ENCODE peak calls at places on chromosome 12, in six cellular contexts. P is Peyer's patch, E is H1, A is H9, X is right cardiac atrium, G is A549. L is an unnamed sample. For H3K4me1 and H3K9me3, the result is how much of the 10 kb centered on the place peaks cover.

GRCh38 chr12:93518725-93519124 is 51.4 kb downstream of the MRPL42 start:
- DNase-seq in E (no peak), A (no peak), P (no peak), X (no peak), G (no peak), L (no peak)

GRCh38 chr12:51005671-51006070 is 20.5 kb downstream of the SLC11A2 start:
- DNase-seq in X (no peak), E (no peak), G (no peak), A (peak), P (no peak), L (no peak)

GRCh38 chr12:94171595-94171930 is 23.2 kb downstream of the PLXNC1 start:
- DNase-seq in X (no peak), P (no peak), A (no peak), E (no peak), G (no peak), L (no peak)

GRCh38 chr12:69096669-69097364 is 142.6 kb upstream of the CPSF6 start:
- DNase-seq in X (no peak), E (no peak), P (no peak), A (no peak), G (no peak), L (no peak)

GRCh38 chr12:121128908-121129704 is 3.6 kb upstream of the P2RX7 start:
- DNase-seq in X (peak), G (peak), E (peak), A (peak), P (peak), L (peak)

GRCh38 chr12:68613209-68613904 is 2.7 kb downstream of the RAP1B start:
- DNase-seq in X (no peak), E (no peak), G (no peak), P (peak), A (no peak), L (peak)

GRCh38 chr12:38540156-38540555 is 223.6 kb downstream of the ALG10B start:
- DNase-seq in A (no peak), P (no peak), E (no peak), G (no peak), X (no peak), L (no peak)

GRCh38 chr12:54926246-54926645 is 58.3 kb downstream of the TESPA1 start:
- DNase-seq in P (no peak), E (no peak), A (peak), X (no peak), G (no peak), L (no peak)

GRCh38 chr12:45273717-45274271 is 57.9 kb downstream of the ANO6 start:
- DNase-seq in G (peak), A (no peak), E (no peak), X (peak), P (no peak), L (no peak)

GRCh38 chr12:119661882-119662281 is 6.1 kb upstream of the PRKAB1 start:
- DNase-seq in X (no peak), E (no peak), P (no peak), A (no peak), G (no peak), L (no peak)

GRCh38 chr12:132374821-132375445 is 45.5 kb upstream of the GALNT9 start:
- DNase-seq in G (no peak), E (no peak), X (peak), A (no peak), P (no peak), L (no peak)

GRCh38 chr12:63980211-63980610 is 135.7 kb downstream of the SRGAP1 start:
- DNase-seq in E (no peak), X (no peak), A (no peak), P (no peak), G (no peak), L (no peak)

GRCh38 chr12:27549231-27549800 is 25.3 kb downstream of the PPFIBP1 start:
- DNase-seq in P (no peak), X (no peak), E (no peak), A (no peak), G (peak), L (no peak)

GRCh38 chr12:64946132-64946829 is 121.8 kb downstream of the TBC1D30 start:
- DNase-seq in A (no peak), P (no peak), E (no peak), G (no peak), X (peak), L (no peak)

GRCh38 chr12:55728185-55728931 is 451 bp downstream of the CD63 start:
- DNase-seq in E (no peak), A (no peak), G (peak), P (peak), X (peak), L (no peak)

GRCh38 chr12:91144053-91144452 is 32.8 kb upstream of the LUM start:
- DNase-seq in A (no peak), P (no peak), X (no peak), G (no peak), E (no peak), L (no peak)

GRCh38 chr12:56874821-56875220 is 59.4 kb downstream of the SDR9C7 start:
- DNase-seq in A (no peak), X (no peak), G (no peak), P (no peak), E (no peak), L (no peak)

GRCh38 chr12:84637926-84638325 is 274.7 kb downstream of the SLC6A15 start:
- DNase-seq in G (no peak), A (no peak), E (no peak), X (no peak), P (no peak), L (no peak)

GRCh38 chr12:8692573-8692972 is 5.2 kb upstream of the RIMKLB start:
- DNase-seq in X (peak), E (peak), A (peak), P (no peak), G (no peak), L (no peak)

GRCh38 chr12:122318607-122319311 is 52.5 kb upstream of the VPS33A start:
- DNase-seq in X (no peak), G (no peak), P (no peak), A (no peak), E (no peak), L (no peak)

GRCh38 chr12:49489720-49490119 is 49.1 kb upstream of the KCNH3 start:
- DNase-seq in A (no peak), G (no peak), E (no peak), P (no peak), X (no peak), L (no peak)

GRCh38 chr12:102052192-102053061 is 9.4 kb downstream of the WASHC3 start:
- DNase-seq in P (no peak), E (no peak), A (peak), X (peak), G (no peak), L (no peak)

GRCh38 chr12:89379100-89379838 is 27.0 kb upstream of the DUSP6 start:
- DNase-seq in A (no peak), X (no peak), G (no peak), E (no peak), P (no peak), L (no peak)

GRCh38 chr12:48817957-48818830 is at the start of gene CACNB3:
- DNase-seq in G (peak), X (peak), E (peak), A (peak), P (peak), L (peak)

GRCh38 chr12:64147011-64147671 is 75.0 kb downstream of the KICS2 start:
- DNase-seq in X (no peak), P (no peak), E (no peak), A (no peak), G (no peak), L (peak)

GRCh38 chr12:124545508-124546418 is 21.6 kb downstream of the NCOR2 start:
- DNase-seq in P (peak), X (peak), E (no peak), A (no peak), G (no peak), L (peak)

GRCh38 chr12:8698132-8698829 is 490 bp downstream of the RIMKLB start:
- DNase-seq in P (peak), A (peak), G (peak), X (peak), E (peak), L (peak)

GRCh38 chr12:128820253-128820652 is 3.5 kb downstream of the SLC15A4 start:
- DNase-seq in X (no peak), P (no peak), G (no peak), A (no peak), E (no peak), L (no peak)
- H3K4me1 ChIP-seq in X (under half), P (under half), G (under half), A (under half), E (under half), L (under half)

GRCh38 chr12:95574799-95575452 is 23.6 kb upstream of the USP44 start:
- DNase-seq in P (no peak), X (no peak), E (no peak), G (peak), A (no peak), L (no peak)
- H3K9me3 ChIP-seq in P (under half), X (under half), E (under half), G (under half), A (under half), L (under half)

DNA sequence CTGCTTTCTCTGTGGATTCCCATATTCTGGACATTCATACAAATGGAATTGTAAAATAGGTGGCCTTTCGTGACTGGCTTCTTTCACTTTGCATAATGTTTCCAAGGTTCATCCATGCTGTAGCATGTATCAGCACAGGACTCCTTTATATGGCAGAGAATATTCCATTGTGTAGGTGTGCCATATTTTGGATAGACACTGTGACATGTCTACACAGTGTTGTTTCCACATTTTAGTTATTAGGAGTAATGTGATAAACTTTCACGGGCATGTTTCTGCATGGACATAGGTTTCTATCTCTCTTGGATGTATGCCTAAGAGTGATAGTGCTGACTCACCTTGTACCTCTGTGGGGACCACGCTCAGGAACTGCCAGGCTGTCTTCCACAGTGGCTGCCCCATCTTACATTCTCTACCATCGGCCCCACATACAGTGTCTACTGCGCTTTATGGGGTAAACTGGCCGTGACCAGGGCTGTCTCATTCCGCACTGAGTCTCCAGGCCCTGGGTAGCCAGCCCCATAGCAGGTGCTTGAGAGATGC is 7.1 kb upstream of the KRT84 start:
- DNase-seq in A (no peak), X (no peak), E (no peak), P (no peak), G (no peak), L (no peak)
- H3K4me1 ChIP-seq in A (under half), X (under half), E (under half), P (under half), G (under half), L (under half)

GRCh38 chr12:128385736-128386135 is 118.8 kb downstream of the TMEM132C start:
- DNase-seq in X (no peak), P (no peak), E (no peak), G (no peak), A (no peak), L (no peak)

GRCh38 chr12:128382946-128383739 is 116.2 kb downstream of the TMEM132C start:
- DNase-seq in P (no peak), G (no peak), X (no peak), A (no peak), E (peak), L (no peak)

GRCh38 chr12:128381961-128382360 is 115.0 kb downstream of the TMEM132C start:
- DNase-seq in X (no peak), G (no peak), P (no peak), A (no peak), E (no peak), L (no peak)

GRCh38 chr12:128388461-128388921 is 121.5 kb downstream of the TMEM132C start:
- DNase-seq in G (no peak), P (no peak), E (no peak), A (no peak), X (peak), L (no peak)

GRCh38 chr12:128387811-128388422 is 120.9 kb downstream of the TMEM132C start:
- DNase-seq in X (peak), A (peak), G (peak), P (peak), E (peak), L (no peak)
- H3K9me3 ChIP-seq in X (under half), A (under half), G (under half), P (under half), E (under half), L (under half)

GRCh38 chr12:32494676-32495075 is 95.3 kb downstream of the FGD4 start:
- DNase-seq in E (no peak), G (no peak), X (no peak), A (no peak), P (no peak), L (peak)

GRCh38 chr12:32490801-32491200 is 91.4 kb downstream of the FGD4 start:
- DNase-seq in E (no peak), X (no peak), A (no peak), P (no peak), G (no peak), L (no peak)

GRCh38 chr12:32489070-32489469 is 89.7 kb downstream of the FGD4 start:
- DNase-seq in E (no peak), G (no peak), A (no peak), P (no peak), X (no peak), L (no peak)

GRCh38 chr12:32496946-32497345 is 97.6 kb downstream of the FGD4 start:
- DNase-seq in P (no peak), A (no peak), X (no peak), G (no peak), E (no peak), L (no peak)

GRCh38 chr12:32493282-32493681 is 93.9 kb downstream of the FGD4 start:
- DNase-seq in X (no peak), G (no peak), P (no peak), A (no peak), E (no peak), L (no peak)
- H3K4me1 ChIP-seq in X (under half), G (under half), P (under half), A (under half), E (under half), L (under half)

DNA sequence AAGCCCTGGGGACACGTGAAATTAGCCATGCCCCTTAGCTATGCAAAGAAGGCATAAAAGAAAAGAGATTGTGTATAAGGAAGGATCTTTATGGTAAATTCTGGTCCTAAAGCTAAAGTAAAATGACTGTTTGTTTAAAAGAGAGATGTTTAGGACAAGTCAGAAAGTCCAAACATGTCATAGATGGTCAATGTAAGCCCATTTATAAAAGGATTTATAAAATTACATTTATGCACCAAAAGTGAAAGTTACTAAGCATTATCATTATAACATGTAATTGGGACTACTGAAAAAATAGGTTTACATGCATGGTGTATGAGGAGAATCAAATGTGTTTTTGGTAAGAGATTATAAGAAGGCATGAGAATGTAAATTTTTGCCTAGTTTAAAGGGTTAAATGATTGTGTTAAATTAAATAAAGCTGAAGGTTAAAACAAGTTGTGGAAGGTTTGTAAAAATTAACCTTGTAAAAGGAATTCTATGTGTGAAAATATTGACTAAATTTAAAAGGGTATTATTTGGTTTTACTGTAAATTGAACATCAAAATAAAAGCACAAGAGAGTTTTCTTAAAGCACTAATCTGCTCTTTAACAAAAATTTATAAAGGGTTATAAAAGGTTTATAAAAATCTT is 50.4 kb upstream of the TSPAN8 start:
- DNase-seq in E (no peak), X (no peak), A (no peak), G (no peak), P (no peak), L (no peak)
- H3K9me3 ChIP-seq in E (under half), X (under half), A (under half), G (under half), P (under half), L (under half)

DNA sequence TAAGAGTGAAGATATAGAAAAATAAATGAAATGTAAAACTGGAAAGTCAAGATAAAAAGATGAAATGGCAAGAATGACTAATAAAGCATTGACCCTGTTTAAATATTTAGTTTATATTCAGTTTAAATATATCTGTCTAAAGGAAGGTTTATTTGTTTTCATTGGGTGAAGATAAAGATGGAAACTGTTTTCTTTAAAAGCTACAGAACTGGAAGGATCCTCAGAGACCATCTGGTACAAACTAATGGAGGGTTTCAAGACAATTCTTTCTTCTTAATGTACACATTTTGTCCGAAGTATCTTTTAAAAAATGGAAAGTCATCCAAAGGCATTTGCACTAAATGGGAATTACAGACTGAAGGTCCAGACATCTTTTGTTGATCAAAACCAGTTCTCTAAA is 142.6 kb downstream of the EPS8 start:
- DNase-seq in G (no peak), X (no peak), P (no peak), A (no peak), E (no peak), L (no peak)
- H3K4me1 ChIP-seq in G (under half), X (under half), P (under half), A (under half), E (under half), L (under half)

GRCh38 chr12:34401659-34402227 is 379.4 kb downstream of the ALG10 start:
- DNase-seq in X (peak), G (no peak), E (peak), P (peak), A (no peak), L (no peak)
- H3K9me3 ChIP-seq in X (under half), G (under half), E (half or more), P (under half), A (half or more), L (under half)

GRCh38 chr12:80044694-80045046 is 54.7 kb upstream of the OTOGL start:
- DNase-seq in E (no peak), X (no peak), P (no peak), A (no peak), G (no peak), L (no peak)

GRCh38 chr12:80041071-80041470 is 58.3 kb upstream of the OTOGL start:
- DNase-seq in P (no peak), E (no peak), X (no peak), A (no peak), G (no peak), L (no peak)

GRCh38 chr12:80038062-80038560 is 61.2 kb upstream of the OTOGL start:
- DNase-seq in E (no peak), G (no peak), P (no peak), A (no peak), X (no peak), L (no peak)

GRCh38 chr12:80040075-80040738 is 59.1 kb upstream of the OTOGL start:
- DNase-seq in P (no peak), A (no peak), E (no peak), X (no peak), G (no peak), L (no peak)

GRCh38 chr12:80041691-80042090 is 57.6 kb upstream of the OTOGL start:
- DNase-seq in X (no peak), P (no peak), G (no peak), A (no peak), E (no peak), L (no peak)
- H3K4me1 ChIP-seq in X (under half), P (under half), G (under half), A (under half), E (under half), L (under half)

L was measured in CD4-positive, CD25-positive, alpha-beta regulatory T cell.